ENCODE peak calls at places on chromosome 12, in six cellular contexts. R, I, V, S, G and Y are unnamed samples.

GRCh38 chr12:57473886-57474285 is 5.8 kb downstream of the ARHGAP9 start:
- DNase-seq in R (no peak), I (no peak), V (no peak), S (no peak), G (no peak), Y (no peak)

GRCh38 chr12:28988384-28988704 is 160.7 kb upstream of the FAR2 start:
- DNase-seq in R (no peak), I (no peak), V (no peak), S (no peak), G (no peak), Y (no peak)

GRCh38 chr12:131371580-131372475 is 339.1 kb upstream of the SFSWAP start:
- DNase-seq in R (no peak), I (peak; percentile 20), V (no peak), S (peak; percentile 86), G (no peak), Y (no peak)

GRCh38 chr12:59122784-59123183 is 202.5 kb upstream of the LRIG3 start:
- DNase-seq in R (no peak), I (no peak), V (no peak), S (no peak), G (no peak), Y (peak; percentile 98)

GRCh38 chr12:90908465-90908864 is 46.5 kb downstream of the CCER1 start:
- DNase-seq in R (no peak), I (no peak), V (no peak), S (no peak), G (peak; percentile 61), Y (peak; percentile 69)

GRCh38 chr12:66269757-66270383 is 32.4 kb upstream of the HELB start:
- DNase-seq in R (no peak), I (no peak), V (no peak), S (no peak), G (peak; percentile 55), Y (peak; percentile 34)

GRCh38 chr12:83015390-83016225 is 328.9 kb downstream of the TMTC2 start:
- DNase-seq in R (no peak), I (no peak), V (no peak), S (no peak), G (no peak), Y (peak; percentile 77)

GRCh38 chr12:104297477-104298113 is 5.9 kb upstream of the EID3 start:
- DNase-seq in R (no peak), I (no peak), V (no peak), S (no peak), G (no peak), Y (no peak)

GRCh38 chr12:112584266-112584722 is 165.5 kb downstream of the PTPN11 start:
- DNase-seq in R (no peak), I (no peak), V (no peak), S (no peak), G (no peak), Y (no peak)

GRCh38 chr12:17540921-17541320 is 549.1 kb downstream of the RERGL start:
- DNase-seq in R (no peak), I (no peak), V (no peak), S (no peak), G (no peak), Y (no peak)

GRCh38 chr12:132776816-132777568 is 15.4 kb upstream of the ANKLE2 start:
- DNase-seq in R (no peak), I (no peak), V (no peak), S (no peak), G (no peak), Y (no peak)

GRCh38 chr12:125098676-125099406 is 33.6 kb downstream of the AACS start:
- DNase-seq in R (no peak), I (no peak), V (no peak), S (no peak), G (no peak), Y (peak; percentile 6)

GRCh38 chr12:53938276-53939140 is at the start of gene HOXC13:
- DNase-seq in R (peak; percentile 90), I (peak; percentile 91), V (no peak), S (peak; percentile 97), G (peak; percentile 88), Y (no peak)

GRCh38 chr12:50248406-50248805 is 34.9 kb downstream of the LIMA1 start:
- DNase-seq in R (no peak), I (no peak), V (no peak), S (no peak), G (no peak), Y (no peak)

GRCh38 chr12:131824450-131824849 is 3.7 kb upstream of the MMP17 start:
- DNase-seq in R (no peak), I (no peak), V (no peak), S (no peak), G (no peak), Y (no peak)

GRCh38 chr12:14322403-14322802 is 43.1 kb upstream of the ATF7IP start:
- DNase-seq in R (no peak), I (no peak), V (no peak), S (no peak), G (no peak), Y (no peak)

GRCh38 chr12:53939141-53940108 is 794 bp downstream of the HOXC13 start:
- DNase-seq in R (no peak), I (peak; percentile 81), V (no peak), S (peak; percentile 92), G (peak; percentile 20), Y (no peak)

GRCh38 chr12:107990325-107990724 is 138.8 kb upstream of the WSCD2 start:
- DNase-seq in R (peak; percentile 78), I (peak; percentile 75), V (no peak), S (no peak), G (peak; percentile 25), Y (peak; percentile 4)

GRCh38 chr12:125329239-125330238 is 264.3 kb downstream of the AACS start:
- DNase-seq in R (peak; percentile 30), I (no peak), V (no peak), S (peak; percentile 76), G (no peak), Y (no peak)

GRCh38 chr12:42609605-42610004 is 20.1 kb upstream of the PRICKLE1 start:
- DNase-seq in R (no peak), I (no peak), V (no peak), S (no peak), G (peak; percentile 50), Y (no peak)

GRCh38 chr12:119578112-119578511 is 15.5 kb upstream of the TMEM233 start:
- DNase-seq in R (no peak), I (no peak), V (no peak), S (no peak), G (peak; percentile 72), Y (no peak)

GRCh38 chr12:12379831-12380730 is 23.2 kb downstream of the BORCS5 start:
- DNase-seq in R (no peak), I (no peak), V (no peak), S (no peak), G (no peak), Y (no peak)

GRCh38 chr12:17503742-17504141 is 586.3 kb downstream of the RERGL start:
- DNase-seq in R (no peak), I (no peak), V (no peak), S (no peak), G (no peak), Y (no peak)

GRCh38 chr12:3205742-3206519 is 128.8 kb downstream of the TSPAN9 start:
- DNase-seq in R (no peak), I (no peak), V (no peak), S (no peak), G (peak; percentile 79), Y (peak; percentile 55)

GRCh38 chr12:111588010-111588409 is 11.1 kb downstream of the ATXN2 start:
- DNase-seq in R (no peak), I (peak; percentile 39), V (no peak), S (no peak), G (no peak), Y (no peak)

GRCh38 chr12:10167588-10167987 is 4.3 kb downstream of the OLR1 start:
- DNase-seq in R (no peak), I (no peak), V (no peak), S (no peak), G (no peak), Y (no peak)

GRCh38 chr12:106267535-106267934 is 19.7 kb upstream of the CKAP4 start:
- DNase-seq in R (no peak), I (no peak), V (no peak), S (no peak), G (no peak), Y (no peak)

GRCh38 chr12:108066583-108067234 is 62.4 kb upstream of the WSCD2 start:
- DNase-seq in R (no peak), I (no peak), V (no peak), S (no peak), G (no peak), Y (no peak)

GRCh38 chr12:67595365-67595764 is 53.2 kb upstream of the DYRK2 start:
- DNase-seq in R (no peak), I (no peak), V (no peak), S (no peak), G (no peak), Y (no peak)

GRCh38 chr12:116160196-116160595 is 117.3 kb downstream of the MED13L start:
- DNase-seq in R (no peak), I (no peak), V (no peak), S (no peak), G (peak; percentile 79), Y (no peak)

GRCh38 chr12:133061954-133062353 is 18.8 kb upstream of the ZNF140 start:
- DNase-seq in R (no peak), I (no peak), V (no peak), S (no peak), G (no peak), Y (no peak)

GRCh38 chr12:123916729-123917128 is 55.9 kb downstream of the CCDC92 start:
- DNase-seq in R (no peak), I (peak; percentile 40), V (peak; percentile 75), S (no peak), G (peak; percentile 45), Y (no peak)